ENCODE peak calls at places on chromosomes 2 and 18, in five cellular contexts. Q, U, Y, T and R are unnamed samples.

GRCh38 chr2:189592353-189592984 is 11.9 kb upstream of the SLC40A1 start:
- DNase-seq in Q (no peak), U (no peak), Y (peak; percentile 27), T (no peak), R (no peak)

GRCh38 chr2:179336782-179337534 is 72.3 kb upstream of the SESTD1 start:
- DNase-seq in Q (no peak), U (peak; percentile 17), Y (no peak), T (peak; percentile 75), R (no peak)

GRCh38 chr2:8307779-8308178 is 374.1 kb upstream of the ID2 start:
- DNase-seq in Q (no peak), U (no peak), Y (no peak), T (no peak), R (no peak)

GRCh38 chr18:34993289-34993688 is 47.9 kb upstream of the MAPRE2 start:
- DNase-seq in Q (no peak), U (no peak), Y (peak; percentile 68), T (no peak), R (no peak)

GRCh38 chr2:46131-46470 is 204 bp downstream of the FAM110C start:
- DNase-seq in Q (no peak), U (no peak), Y (no peak), T (no peak), R (no peak)

GRCh38 chr2:20634430-20635095 is 16.3 kb downstream of the HS1BP3 start:
- DNase-seq in Q (no peak), U (peak; percentile 73), Y (no peak), T (peak; percentile 74), R (peak; percentile 70)

GRCh38 chr18:70330887-70331286 is 42.0 kb downstream of the SOCS6 start:
- DNase-seq in Q (no peak), U (no peak), Y (no peak), T (no peak), R (no peak)

GRCh38 chr2:100786297-100786658 is 33.7 kb upstream of the NPAS2 start:
- DNase-seq in Q (no peak), U (peak; percentile 74), Y (no peak), T (peak; percentile 84), R (peak; percentile 65)

GRCh38 chr2:120480346-120480902 is 134.5 kb downstream of the INHBB start:
- DNase-seq in Q (no peak), U (no peak), Y (no peak), T (no peak), R (no peak)

GRCh38 chr2:138090330-138090729 is 126.1 kb downstream of the HNMT start:
- DNase-seq in Q (no peak), U (peak; percentile 78), Y (peak; percentile 96), T (peak; percentile 73), R (peak; percentile 36)

GRCh38 chr2:132678498-132678897 is 8.5 kb upstream of the LYPD1 start:
- DNase-seq in Q (no peak), U (no peak), Y (no peak), T (peak; percentile 51), R (peak; percentile 34)

GRCh38 chr18:79609841-79610281 is 69.7 kb upstream of the CTDP1 start:
- DNase-seq in Q (no peak), U (no peak), Y (no peak), T (no peak), R (no peak)

GRCh38 chr18:23171581-23172156 is 36.4 kb downstream of the CABLES1 start:
- DNase-seq in Q (no peak), U (no peak), Y (no peak), T (no peak), R (no peak)

GRCh38 chr2:9300829-9301453 is 94.3 kb downstream of the ASAP2 start:
- DNase-seq in Q (no peak), U (no peak), Y (no peak), T (peak; percentile 23), R (no peak)

GRCh38 chr18:58609536-58609993 is 19.3 kb downstream of the ALPK2 start:
- DNase-seq in Q (no peak), U (no peak), Y (no peak), T (no peak), R (no peak)

GRCh38 chr18:58552057-58552461 is 76.8 kb downstream of the ALPK2 start:
- DNase-seq in Q (no peak), U (no peak), Y (no peak), T (no peak), R (peak; percentile 67)

GRCh38 chr2:205169453-205169852 is 512.8 kb upstream of the NRP2 start:
- DNase-seq in Q (no peak), U (peak; percentile 43), Y (no peak), T (no peak), R (no peak)

GRCh38 chr18:13801260-13801601 is 22.7 kb upstream of the MC5R start:
- DNase-seq in Q (no peak), U (no peak), Y (no peak), T (no peak), R (no peak)

GRCh38 chr2:193695367-193695766 is 1500.6 kb upstream of the TMEFF2 start:
- DNase-seq in Q (no peak), U (peak; percentile 81), Y (peak; percentile 81), T (peak; percentile 75), R (peak; percentile 39)

GRCh38 chr18:79502785-79503184 is 107.1 kb downstream of the NFATC1 start:
- DNase-seq in Q (no peak), U (peak; percentile 59), Y (no peak), T (peak; percentile 34), R (no peak)

GRCh38 chr2:200477667-200478121 is 32.2 kb downstream of the KCTD18 start:
- DNase-seq in Q (no peak), U (peak; percentile 32), Y (no peak), T (no peak), R (no peak)

GRCh38 chr2:42897386-42897785 is 105.0 kb upstream of the HAAO start:
- DNase-seq in Q (no peak), U (no peak), Y (no peak), T (no peak), R (no peak)

GRCh38 chr2:86225581-86225980 is 26.3 kb downstream of the MRPL35 start:
- DNase-seq in Q (no peak), U (peak; percentile 22), Y (peak; percentile 87), T (peak; percentile 63), R (peak; percentile 12)

GRCh38 chr2:165877565-165878550 is 75.7 kb downstream of the TTC21B start:
- DNase-seq in Q (no peak), U (peak; percentile 71), Y (peak; percentile 83), T (peak; percentile 66), R (no peak)

GRCh38 chr18:3998698-3999333 is 456.3 kb downstream of the DLGAP1 start:
- DNase-seq in Q (no peak), U (peak; percentile 75), Y (peak; percentile 51), T (peak; percentile 83), R (peak; percentile 34)

GRCh38 chr2:233928594-233929351 is 11.6 kb downstream of the TRPM8 start:
- DNase-seq in Q (no peak), U (peak; percentile 42), Y (no peak), T (peak; percentile 39), R (peak; percentile 20)

GRCh38 chr2:101041413-101041812 is 39.3 kb downstream of the RPL31 start:
- DNase-seq in Q (no peak), U (no peak), Y (peak; percentile 7), T (peak; percentile 62), R (no peak)

GRCh38 chr2:240296611-240297552 is 138.6 kb upstream of the GPC1 start:
- DNase-seq in Q (no peak), U (no peak), Y (no peak), T (no peak), R (no peak)

GRCh38 chr2:182650704-182651103 is 65.4 kb upstream of the DNAJC10 start:
- DNase-seq in Q (no peak), U (peak; percentile 87), Y (peak; percentile 92), T (peak; percentile 86), R (no peak)

GRCh38 chr2:106189764-106190468 is 4.2 kb downstream of the UXS1 start:
- DNase-seq in Q (no peak), U (peak; percentile 43), Y (peak; percentile 28), T (no peak), R (no peak)

GRCh38 chr2:189683348-189683747 is 8.9 kb downstream of the ANKAR start:
- DNase-seq in Q (no peak), U (no peak), Y (no peak), T (no peak), R (no peak)

GRCh38 chr2:180644709-180645108 is 335.7 kb upstream of the UBE2E3 start:
- DNase-seq in Q (no peak), U (peak; percentile 72), Y (no peak), T (peak; percentile 76), R (peak; percentile 83)

GRCh38 chr2:34570266-34570872 is 971.3 kb upstream of the FAM98A start:
- DNase-seq in Q (no peak), U (no peak), Y (peak; percentile 64), T (no peak), R (no peak)